ENCODE peak calls at places on chromosomes 1 and 21, in eight cellular contexts. One of them, this sample, is unnamed.

GRCh38 chr1:111599781-111600180 is 19.8 kb upstream of the RAP1A start:
- DNase-seq in CD8-positive, alpha-beta T cell: no peak
- DNase-seq in uterus: no peak
- DNase-seq in Panc1: no peak
- DNase-seq in body of pancreas: no peak
- DNase-seq in naive thymus-derived CD4-positive, alpha-beta T cell: no peak
- DNase-seq in GM12878: no peak
- DNase-seq in suprapubic skin: no peak
- DNase-seq in this sample: no peak

GRCh38 chr1:24952413-24952841 is 22.4 kb upstream of the RUNX3 start:
- DNase-seq in naive thymus-derived CD4-positive, alpha-beta T cell: no peak
- DNase-seq in Panc1: no peak
- DNase-seq in uterus: no peak
- DNase-seq in GM12878: no peak
- DNase-seq in suprapubic skin: no peak
- DNase-seq in CD8-positive, alpha-beta T cell: peak; percentile 36
- DNase-seq in body of pancreas: no peak
- DNase-seq in this sample: no peak

GRCh38 chr1:244163131-244163530 is 112.0 kb downstream of the ZBTB18 start:
- DNase-seq in suprapubic skin: no peak
- DNase-seq in CD8-positive, alpha-beta T cell: no peak
- DNase-seq in uterus: no peak
- DNase-seq in Panc1: no peak
- DNase-seq in naive thymus-derived CD4-positive, alpha-beta T cell: no peak
- DNase-seq in body of pancreas: no peak
- DNase-seq in GM12878: no peak
- DNase-seq in this sample: no peak

GRCh38 chr21:28482657-28483056 is 510.0 kb downstream of the LTN1 start:
- DNase-seq in GM12878: no peak
- DNase-seq in uterus: no peak
- DNase-seq in naive thymus-derived CD4-positive, alpha-beta T cell: no peak
- DNase-seq in Panc1: no peak
- DNase-seq in body of pancreas: no peak
- DNase-seq in suprapubic skin: no peak
- DNase-seq in CD8-positive, alpha-beta T cell: no peak
- DNase-seq in this sample: no peak

GRCh38 chr1:10779201-10779600 is 17.2 kb downstream of the CASZ1 start:
- DNase-seq in GM12878: no peak
- DNase-seq in naive thymus-derived CD4-positive, alpha-beta T cell: no peak
- DNase-seq in suprapubic skin: no peak
- DNase-seq in Panc1: peak; percentile 54
- DNase-seq in CD8-positive, alpha-beta T cell: no peak
- DNase-seq in body of pancreas: peak; percentile 47
- DNase-seq in uterus: no peak
- DNase-seq in this sample: no peak

GRCh38 chr1:239493736-239494285 is 107.4 kb downstream of the CHRM3 start:
- DNase-seq in naive thymus-derived CD4-positive, alpha-beta T cell: no peak
- DNase-seq in GM12878: no peak
- DNase-seq in suprapubic skin: no peak
- DNase-seq in uterus: no peak
- DNase-seq in body of pancreas: no peak
- DNase-seq in Panc1: no peak
- DNase-seq in CD8-positive, alpha-beta T cell: no peak
- DNase-seq in this sample: no peak

GRCh38 chr1:164635074-164635783 is 76.2 kb downstream of the PBX1 start:
- DNase-seq in uterus: no peak
- DNase-seq in GM12878: no peak
- DNase-seq in CD8-positive, alpha-beta T cell: no peak
- DNase-seq in body of pancreas: no peak
- DNase-seq in suprapubic skin: no peak
- DNase-seq in naive thymus-derived CD4-positive, alpha-beta T cell: no peak
- DNase-seq in Panc1: no peak
- DNase-seq in this sample: no peak

GRCh38 chr1:22588899-22589422 is 25.7 kb downstream of the EPHA8 start:
- DNase-seq in naive thymus-derived CD4-positive, alpha-beta T cell: no peak
- DNase-seq in uterus: no peak
- DNase-seq in suprapubic skin: no peak
- DNase-seq in GM12878: no peak
- DNase-seq in body of pancreas: no peak
- DNase-seq in CD8-positive, alpha-beta T cell: no peak
- DNase-seq in Panc1: no peak
- DNase-seq in this sample: no peak

GRCh38 chr1:109392788-109393580 is 4.7 kb downstream of the SORT1 start:
- DNase-seq in body of pancreas: peak; percentile 72
- DNase-seq in Panc1: no peak
- DNase-seq in suprapubic skin: no peak
- DNase-seq in naive thymus-derived CD4-positive, alpha-beta T cell: no peak
- DNase-seq in uterus: peak; percentile 40
- DNase-seq in CD8-positive, alpha-beta T cell: no peak
- DNase-seq in GM12878: no peak
- DNase-seq in this sample: peak; percentile 61

GRCh38 chr1:77639056-77639455 is 43.4 kb downstream of the ZZZ3 start:
- DNase-seq in uterus: no peak
- DNase-seq in body of pancreas: no peak
- DNase-seq in GM12878: no peak
- DNase-seq in Panc1: no peak
- DNase-seq in suprapubic skin: no peak
- DNase-seq in naive thymus-derived CD4-positive, alpha-beta T cell: no peak
- DNase-seq in CD8-positive, alpha-beta T cell: no peak
- DNase-seq in this sample: no peak

GRCh38 chr21:15121097-15121654 is 56.4 kb upstream of the NRIP1 start:
- DNase-seq in CD8-positive, alpha-beta T cell: no peak
- DNase-seq in uterus: no peak
- DNase-seq in suprapubic skin: no peak
- DNase-seq in naive thymus-derived CD4-positive, alpha-beta T cell: no peak
- DNase-seq in Panc1: no peak
- DNase-seq in body of pancreas: no peak
- DNase-seq in GM12878: no peak
- DNase-seq in this sample: no peak

GRCh38 chr1:209519786-209520185 is 63.7 kb upstream of the CAMK1G start:
- DNase-seq in naive thymus-derived CD4-positive, alpha-beta T cell: no peak
- DNase-seq in CD8-positive, alpha-beta T cell: no peak
- DNase-seq in suprapubic skin: no peak
- DNase-seq in uterus: no peak
- DNase-seq in GM12878: no peak
- DNase-seq in body of pancreas: no peak
- DNase-seq in Panc1: no peak
- DNase-seq in this sample: no peak

GRCh38 chr1:54551891-54552290 is 3.9 kb downstream of the ACOT11 start:
- DNase-seq in uterus: peak; percentile 2
- DNase-seq in body of pancreas: no peak
- DNase-seq in naive thymus-derived CD4-positive, alpha-beta T cell: no peak
- DNase-seq in GM12878: no peak
- DNase-seq in CD8-positive, alpha-beta T cell: no peak
- DNase-seq in suprapubic skin: no peak
- DNase-seq in Panc1: no peak
- DNase-seq in this sample: no peak

GRCh38 chr1:237281481-237281880 is 239.5 kb downstream of the RYR2 start:
- DNase-seq in body of pancreas: no peak
- DNase-seq in naive thymus-derived CD4-positive, alpha-beta T cell: no peak
- DNase-seq in Panc1: no peak
- DNase-seq in GM12878: no peak
- DNase-seq in CD8-positive, alpha-beta T cell: no peak
- DNase-seq in uterus: no peak
- DNase-seq in suprapubic skin: no peak
- DNase-seq in this sample: no peak

GRCh38 chr1:107704911-107705310 is 260.1 kb downstream of the VAV3 start:
- DNase-seq in naive thymus-derived CD4-positive, alpha-beta T cell: no peak
- DNase-seq in Panc1: no peak
- DNase-seq in CD8-positive, alpha-beta T cell: no peak
- DNase-seq in GM12878: no peak
- DNase-seq in suprapubic skin: no peak
- DNase-seq in uterus: no peak
- DNase-seq in body of pancreas: no peak
- DNase-seq in this sample: no peak

GRCh38 chr1:1923681-1924000 is 4.6 kb upstream of the TMEM52 start:
- DNase-seq in GM12878: no peak
- DNase-seq in CD8-positive, alpha-beta T cell: no peak
- DNase-seq in Panc1: no peak
- DNase-seq in naive thymus-derived CD4-positive, alpha-beta T cell: no peak
- DNase-seq in body of pancreas: no peak
- DNase-seq in suprapubic skin: no peak
- DNase-seq in uterus: no peak
- DNase-seq in this sample: no peak

GRCh38 chr21:25296239-25296638 is 311.0 kb downstream of the MRPL39 start:
- DNase-seq in uterus: no peak
- DNase-seq in suprapubic skin: no peak
- DNase-seq in Panc1: no peak
- DNase-seq in naive thymus-derived CD4-positive, alpha-beta T cell: no peak
- DNase-seq in GM12878: no peak
- DNase-seq in CD8-positive, alpha-beta T cell: no peak
- DNase-seq in body of pancreas: peak; percentile 34
- DNase-seq in this sample: no peak

GRCh38 chr1:11407301-11407994 is 71.5 kb upstream of the DISP3 start:
- DNase-seq in Panc1: no peak
- DNase-seq in suprapubic skin: no peak
- DNase-seq in body of pancreas: no peak
- DNase-seq in CD8-positive, alpha-beta T cell: no peak
- DNase-seq in GM12878: peak; percentile 19
- DNase-seq in uterus: no peak
- DNase-seq in naive thymus-derived CD4-positive, alpha-beta T cell: no peak
- DNase-seq in this sample: no peak

GRCh38 chr1:5424802-5425201 is 567.4 kb downstream of the NPHP4 start:
- DNase-seq in GM12878: no peak
- DNase-seq in CD8-positive, alpha-beta T cell: no peak
- DNase-seq in Panc1: no peak
- DNase-seq in naive thymus-derived CD4-positive, alpha-beta T cell: no peak
- DNase-seq in suprapubic skin: no peak
- DNase-seq in body of pancreas: no peak
- DNase-seq in uterus: no peak
- DNase-seq in this sample: no peak

GRCh38 chr1:97844552-97845089 is 76.2 kb downstream of the DPYD start:
- DNase-seq in CD8-positive, alpha-beta T cell: no peak
- DNase-seq in GM12878: no peak
- DNase-seq in suprapubic skin: no peak
- DNase-seq in body of pancreas: no peak
- DNase-seq in Panc1: no peak
- DNase-seq in uterus: no peak
- DNase-seq in naive thymus-derived CD4-positive, alpha-beta T cell: no peak
- DNase-seq in this sample: no peak

GRCh38 chr1:111499026-111499790 is 4.2 kb downstream of the ADORA3 start:
- DNase-seq in naive thymus-derived CD4-positive, alpha-beta T cell: no peak
- DNase-seq in body of pancreas: no peak
- DNase-seq in suprapubic skin: no peak
- DNase-seq in uterus: no peak
- DNase-seq in CD8-positive, alpha-beta T cell: no peak
- DNase-seq in GM12878: no peak
- DNase-seq in Panc1: no peak
- DNase-seq in this sample: no peak

GRCh38 chr1:168285419-168285790 is 4.7 kb downstream of the TBX19 start:
- DNase-seq in uterus: no peak
- DNase-seq in suprapubic skin: no peak
- DNase-seq in naive thymus-derived CD4-positive, alpha-beta T cell: no peak
- DNase-seq in GM12878: no peak
- DNase-seq in body of pancreas: peak; percentile 40
- DNase-seq in CD8-positive, alpha-beta T cell: no peak
- DNase-seq in Panc1: no peak
- DNase-seq in this sample: no peak

GRCh38 chr1:53198241-53198651 is 1.6 kb downstream of the CPT2 start:
- DNase-seq in body of pancreas: no peak
- DNase-seq in CD8-positive, alpha-beta T cell: no peak
- DNase-seq in suprapubic skin: peak; percentile 74
- DNase-seq in naive thymus-derived CD4-positive, alpha-beta T cell: no peak
- DNase-seq in uterus: no peak
- DNase-seq in Panc1: no peak
- DNase-seq in GM12878: no peak
- DNase-seq in this sample: no peak
- H3K27ac ChIP-seq in body of pancreas: peak overlapping the region; percentile 91
- H3K27ac ChIP-seq in CD8-positive, alpha-beta T cell: peak overlapping the region; percentile 96
- H3K27ac ChIP-seq in suprapubic skin: peak overlapping the region; percentile 99
- H3K27ac ChIP-seq in naive thymus-derived CD4-positive, alpha-beta T cell: peak overlapping the region; percentile 98
- H3K27ac ChIP-seq in uterus: peak overlapping the region; percentile 97
- H3K27ac ChIP-seq in Panc1: peak overlapping the region; percentile 97
- H3K27ac ChIP-seq in GM12878: peak overlapping the region; percentile 94
- H3K27ac ChIP-seq in this sample: no peak overlapping the region

GRCh38 chr1:193730017-193730416 is 543.6 kb upstream of the B3GALT2 start:
- DNase-seq in CD8-positive, alpha-beta T cell: no peak
- DNase-seq in body of pancreas: no peak
- DNase-seq in naive thymus-derived CD4-positive, alpha-beta T cell: no peak
- DNase-seq in GM12878: no peak
- DNase-seq in suprapubic skin: no peak
- DNase-seq in Panc1: no peak
- DNase-seq in uterus: no peak
- DNase-seq in this sample: no peak
- H3K27ac ChIP-seq in CD8-positive, alpha-beta T cell: no peak overlapping the region
- H3K27ac ChIP-seq in body of pancreas: no peak overlapping the region
- H3K27ac ChIP-seq in naive thymus-derived CD4-positive, alpha-beta T cell: no peak overlapping the region
- H3K27ac ChIP-seq in GM12878: no peak overlapping the region
- H3K27ac ChIP-seq in suprapubic skin: no peak overlapping the region
- H3K27ac ChIP-seq in Panc1: no peak overlapping the region
- H3K27ac ChIP-seq in uterus: no peak overlapping the region
- H3K27ac ChIP-seq in this sample: no peak overlapping the region

DNA sequence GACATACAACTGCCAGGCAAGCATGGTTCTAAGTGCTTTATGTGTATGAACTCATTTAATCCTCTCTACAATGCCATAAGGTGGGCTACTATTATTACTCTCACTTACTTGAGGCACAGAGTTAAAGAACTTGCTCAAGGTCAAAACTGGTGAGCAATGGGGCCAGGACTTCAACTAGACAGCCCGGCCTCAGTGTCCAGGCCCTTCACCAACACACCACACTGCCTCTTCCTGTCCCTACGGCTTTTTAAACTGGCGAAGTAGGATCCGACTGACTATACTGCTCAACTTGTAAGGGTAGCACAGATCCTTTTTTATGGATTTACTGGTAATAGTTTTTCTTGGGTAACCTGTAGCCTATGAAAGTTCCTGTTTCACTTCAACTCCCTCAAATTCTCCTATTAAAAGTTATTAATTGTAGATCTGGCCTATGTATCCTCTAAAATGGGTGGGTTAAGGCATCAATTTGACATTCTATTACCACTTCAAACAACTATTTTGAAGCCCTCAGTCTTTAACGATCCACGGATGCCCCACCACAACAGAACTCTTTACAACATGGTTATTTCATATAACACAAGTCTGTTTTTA is 4.3 kb downstream of the ERRFI1 start:
- DNase-seq in GM12878: no peak
- DNase-seq in Panc1: no peak
- DNase-seq in body of pancreas: peak; percentile 29
- DNase-seq in suprapubic skin: no peak
- DNase-seq in naive thymus-derived CD4-positive, alpha-beta T cell: no peak
- DNase-seq in uterus: no peak
- DNase-seq in CD8-positive, alpha-beta T cell: no peak
- DNase-seq in this sample: no peak
- H3K27ac ChIP-seq in GM12878: no peak overlapping the region
- H3K27ac ChIP-seq in Panc1: peak overlapping the region; percentile 99
- H3K27ac ChIP-seq in body of pancreas: peak overlapping the region; percentile 98
- H3K27ac ChIP-seq in suprapubic skin: peak overlapping the region; percentile 38
- H3K27ac ChIP-seq in naive thymus-derived CD4-positive, alpha-beta T cell: no peak overlapping the region
- H3K27ac ChIP-seq in uterus: no peak overlapping the region
- H3K27ac ChIP-seq in CD8-positive, alpha-beta T cell: no peak overlapping the region
- H3K27ac ChIP-seq in this sample: no peak overlapping the region

DNA sequence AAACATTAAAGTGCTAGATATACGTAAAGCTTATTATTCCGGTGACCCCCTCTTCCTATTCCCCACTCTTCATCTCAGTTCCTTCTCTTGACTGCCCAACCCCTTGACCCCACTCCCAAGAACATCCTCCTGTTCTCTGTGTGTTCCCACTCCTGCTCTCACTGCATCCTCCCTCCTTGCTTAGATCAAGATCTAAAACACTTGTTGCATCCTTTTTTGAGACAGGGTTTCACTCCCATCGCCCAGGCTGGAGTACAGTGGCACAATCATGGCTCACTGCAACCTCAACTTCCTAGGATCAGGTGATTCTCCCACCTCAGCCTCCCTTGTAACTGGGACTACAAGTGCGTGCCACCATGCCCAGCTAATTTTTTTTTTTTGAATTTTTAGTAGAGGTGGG is 13.5 kb downstream of the ATP2B4 start:
- DNase-seq in CD8-positive, alpha-beta T cell: no peak
- DNase-seq in Panc1: no peak
- DNase-seq in GM12878: no peak
- DNase-seq in suprapubic skin: peak; percentile 29
- DNase-seq in naive thymus-derived CD4-positive, alpha-beta T cell: no peak
- DNase-seq in uterus: no peak
- DNase-seq in body of pancreas: no peak
- DNase-seq in this sample: no peak
- H3K27ac ChIP-seq in CD8-positive, alpha-beta T cell: no peak overlapping the region
- H3K27ac ChIP-seq in Panc1: no peak overlapping the region
- H3K27ac ChIP-seq in GM12878: no peak overlapping the region
- H3K27ac ChIP-seq in suprapubic skin: no peak overlapping the region
- H3K27ac ChIP-seq in naive thymus-derived CD4-positive, alpha-beta T cell: no peak overlapping the region
- H3K27ac ChIP-seq in uterus: peak overlapping the region; percentile 98
- H3K27ac ChIP-seq in body of pancreas: no peak overlapping the region
- H3K27ac ChIP-seq in this sample: no peak overlapping the region